ENCODE peak calls at places on chromosome 22, in five cellular contexts. E is endothelial cell, J is Kasumi-1, X is NCI-H345, S is PC-3. I is an unnamed sample.

GRCh38 chr22:17918840-17919239 is 105.5 kb downstream of the MICAL3 start:
- DNase-seq in X (no peak), E (no peak), S (peak; percentile 44), J (no peak), I (no peak)

GRCh38 chr22:22721681-22722309 is 77.4 kb downstream of the GGTLC2 start:
- DNase-seq in E (no peak), S (peak; percentile 68), X (no peak), J (no peak), I (no peak)

GRCh38 chr22:25420471-25420924 is 144.0 kb upstream of the GRK3 start:
- DNase-seq in X (no peak), S (no peak), J (no peak), E (no peak), I (no peak)

GRCh38 chr22:19477321-19478085 is 1.5 kb downstream of the UFD1 start:
- DNase-seq in S (peak; percentile 16), J (peak; percentile 25), E (no peak), X (no peak), I (peak; percentile 57)

GRCh38 chr22:45496451-45496941 is 6.2 kb upstream of the FBLN1 start:
- DNase-seq in J (no peak), X (no peak), S (no peak), E (no peak), I (no peak)

GRCh38 chr22:46036558-46037408 is 59.8 kb upstream of the WNT7B start:
- DNase-seq in J (peak; percentile 60), X (peak; percentile 38), S (peak; percentile 57), E (no peak), I (peak; percentile 50)

GRCh38 chr22:36901411-36902142 is 11.9 kb upstream of the CSF2RB start:
- DNase-seq in E (no peak), J (no peak), S (no peak), X (no peak), I (peak; percentile 94)

GRCh38 chr22:25815561-25815960 is 73.6 kb downstream of the MYO18B start:
- DNase-seq in E (no peak), J (no peak), X (no peak), S (no peak), I (no peak)

GRCh38 chr22:41273128-41273527 is 12.9 kb downstream of the RANGAP1 start:
- DNase-seq in E (no peak), X (no peak), S (no peak), J (no peak), I (no peak)

GRCh38 chr22:28034760-28035401 is 115.8 kb upstream of the PITPNB start:
- DNase-seq in X (peak; percentile 96), E (no peak), J (peak; percentile 65), S (peak; percentile 38), I (peak; percentile 49)

GRCh38 chr22:29201722-29202230 is 3.9 kb upstream of the EMID1 start:
- DNase-seq in E (no peak), X (no peak), S (no peak), J (no peak), I (no peak)

GRCh38 chr22:49214976-49215375 is 612.7 kb downstream of the BRD1 start:
- DNase-seq in J (no peak), E (no peak), S (no peak), X (no peak), I (no peak)

GRCh38 chr22:41444360-41445170 is 2.0 kb downstream of the TOB2 start:
- DNase-seq in X (no peak), E (peak; percentile 93), J (peak; percentile 97), S (peak; percentile 95), I (peak; percentile 98)

GRCh38 chr22:29914165-29914564 is 31.2 kb downstream of the MTMR3 start:
- DNase-seq in J (no peak), E (no peak), X (no peak), S (peak; percentile 57), I (no peak)

GRCh38 chr22:42743501-42743991 is 22.9 kb upstream of the A4GALT start:
- DNase-seq in S (no peak), E (no peak), X (no peak), J (no peak), I (no peak)

GRCh38 chr22:29043906-29044575 is 17.6 kb downstream of the C22orf31 start:
- DNase-seq in E (no peak), J (no peak), X (no peak), S (peak; percentile 51), I (no peak)

GRCh38 chr22:41096841-41097240 is 4.4 kb downstream of the EP300 start:
- DNase-seq in E (no peak), J (no peak), S (no peak), X (no peak), I (no peak)

GRCh38 chr22:23750374-23750743 is 553 bp downstream of the ZNF70 start:
- DNase-seq in X (no peak), J (no peak), E (no peak), S (no peak), I (no peak)

GRCh38 chr22:37746366-37747089 is 49.7 kb downstream of the TRIOBP start:
- DNase-seq in E (peak; percentile 62), J (no peak), X (no peak), S (no peak), I (peak; percentile 31)

GRCh38 chr22:19419464-19420178 is 11.9 kb downstream of the HIRA start:
- DNase-seq in S (no peak), X (no peak), E (no peak), J (peak; percentile 16), I (peak; percentile 86)

GRCh38 chr22:46753360-46753759 is 9.1 kb upstream of the TBC1D22A start:
- DNase-seq in S (no peak), X (no peak), E (no peak), J (no peak), I (no peak)

GRCh38 chr22:33519140-33519973 is 400.9 kb downstream of the LARGE1 start:
- DNase-seq in E (peak; percentile 46), X (peak; percentile 61), J (peak; percentile 17), S (peak; percentile 4), I (peak; percentile 44)

GRCh38 chr22:43197271-43197941 is 10.5 kb upstream of the TTLL12 start:
- DNase-seq in J (no peak), E (no peak), S (no peak), X (no peak), I (no peak)

GRCh38 chr22:19691721-19692341 is 22.5 kb upstream of the SEPTIN5 start:
- DNase-seq in X (no peak), S (peak; percentile 60), J (no peak), E (no peak), I (no peak)

GRCh38 chr22:49880281-49880680 is 26.6 kb downstream of the ZBED4 start:
- DNase-seq in E (no peak), J (peak; percentile 40), S (no peak), X (no peak), I (peak; percentile 63)

GRCh38 chr22:45738206-45738605 is 66.6 kb downstream of the ATXN10 start:
- DNase-seq in X (no peak), S (peak; percentile 6), J (no peak), E (no peak), I (no peak)

GRCh38 chr22:47354668-47355387 is 592.4 kb downstream of the TBC1D22A start:
- DNase-seq in E (no peak), X (no peak), J (no peak), S (no peak), I (no peak)

GRCh38 chr22:36252754-36253522 is at the start of gene APOL1:
- DNase-seq in X (no peak), S (no peak), E (no peak), J (no peak), I (peak; percentile 93)

GRCh38 chr22:18091916-18092526 is 14.2 kb downstream of the PEX26 start:
- DNase-seq in J (peak; percentile 73), S (no peak), E (no peak), X (no peak), I (no peak)

GRCh38 chr22:28978863-28979799 is 82.5 kb downstream of the C22orf31 start:
- DNase-seq in X (no peak), S (no peak), J (no peak), E (no peak), I (no peak)

GRCh38 chr22:17638182-17638431 is 450 bp upstream of the BCL2L13 start:
- DNase-seq in E (no peak), S (no peak), X (no peak), J (peak; percentile 94), I (no peak)

GRCh38 chr22:48901324-48901723 is 926.3 kb downstream of the BRD1 start:
- DNase-seq in J (no peak), E (no peak), X (no peak), S (no peak), I (no peak)

GRCh38 chr22:17272511-17272991 is 53.3 kb upstream of the ADA2 start:
- DNase-seq in S (no peak), E (no peak), X (no peak), J (no peak), I (no peak)

GRCh38 chr22:44888491-44888941 is 121.3 kb downstream of the PHF21B start:
- DNase-seq in S (no peak), X (no peak), J (no peak), E (no peak), I (no peak)